ENCODE peak calls at places on chromosomes 5 and 9, in six cellular contexts. Z is cardiac fibroblast; D is fibroblast of villous mesenchyme; H is cortex of kidney; U is activated T-cell treated with anti-CD3 and anti-CD28 coated beads, Interleukin-2, amount 50 U/mL, for 24 hours; S is PC-3. J is an unnamed sample.

GRCh38 chr9:89171231-89171630 is 7.4 kb downstream of the SHC3 start:
- DNase-seq in Z (no peak), D (no peak), H (no peak), U (no peak), S (no peak), J (no peak)

GRCh38 chr5:73198833-73199592 is 26.0 kb downstream of the TMEM174 start:
- DNase-seq in Z (no peak), D (no peak), H (no peak), U (no peak), S (no peak), J (no peak)

GRCh38 chr9:12882430-12882829 is 107.6 kb downstream of the LURAP1L start:
- DNase-seq in Z (peak; percentile 35), D (peak; percentile 71), H (no peak), U (no peak), S (no peak), J (no peak)

GRCh38 chr5:84885479-84886258 is 501.0 kb upstream of the EDIL3 start:
- DNase-seq in Z (peak; percentile 68), D (peak; percentile 3), H (no peak), U (no peak), S (peak; percentile 35), J (no peak)

GRCh38 chr5:124728331-124729307 is 17.8 kb downstream of the ZNF608 start:
- DNase-seq in Z (no peak), D (no peak), H (no peak), U (no peak), S (no peak), J (no peak)

GRCh38 chr9:135907446-135908333 is at the start of gene CAMSAP1:
- DNase-seq in Z (peak; percentile 92), D (peak; percentile 94), H (peak; percentile 57), U (peak; percentile 97), S (peak; percentile 85), J (peak; percentile 92)

GRCh38 chr9:107620801-107621200 is 131.2 kb upstream of the KLF4 start:
- DNase-seq in Z (no peak), D (peak; percentile 38), H (no peak), U (no peak), S (no peak), J (peak; percentile 59)

GRCh38 chr5:95715799-95716461 is 15.2 kb upstream of the RHOBTB3 start:
- DNase-seq in Z (peak; percentile 91), D (peak; percentile 57), H (no peak), U (no peak), S (peak; percentile 81), J (no peak)

GRCh38 chr5:34848230-34848629 is 9.3 kb downstream of the TTC23L start:
- DNase-seq in Z (no peak), D (no peak), H (no peak), U (no peak), S (no peak), J (no peak)

GRCh38 chr9:136572003-136572595 is 26.3 kb upstream of the NOTCH1 start:
- DNase-seq in Z (peak; percentile 78), D (no peak), H (no peak), U (no peak), S (peak; percentile 4), J (no peak)

GRCh38 chr9:129907196-129907595 is 71.9 kb downstream of the USP20 start:
- DNase-seq in Z (no peak), D (no peak), H (no peak), U (no peak), S (no peak), J (no peak)

GRCh38 chr9:34576943-34577634 is 12.4 kb downstream of the CNTFR start:
- DNase-seq in Z (no peak), D (no peak), H (no peak), U (no peak), S (no peak), J (no peak)

GRCh38 chr5:77367733-77368132 is 124.4 kb downstream of the WDR41 start:
- DNase-seq in Z (peak; percentile 55), D (no peak), H (no peak), U (no peak), S (peak; percentile 16), J (no peak)

GRCh38 chr9:21583628-21584027 is 101.5 kb upstream of the IFNE start:
- DNase-seq in Z (no peak), D (no peak), H (no peak), U (no peak), S (no peak), J (no peak)

GRCh38 chr5:375921-376871 is 54.7 kb downstream of the AHRR start:
- DNase-seq in Z (no peak), D (no peak), H (no peak), U (peak; percentile 36), S (no peak), J (peak; percentile 39)

GRCh38 chr9:138075961-138076649 is 198.5 kb downstream of the CACNA1B start:
- DNase-seq in Z (no peak), D (no peak), H (no peak), U (no peak), S (no peak), J (peak; percentile 9)

GRCh38 chr5:69024241-69024651 is 69.6 kb upstream of the SLC30A5 start:
- DNase-seq in Z (peak; percentile 66), D (peak; percentile 59), H (no peak), U (no peak), S (peak; percentile 64), J (no peak)

GRCh38 chr9:27047126-27047525 is 41.7 kb upstream of the LRRC19 start:
- DNase-seq in Z (no peak), D (no peak), H (no peak), U (no peak), S (no peak), J (no peak)

GRCh38 chr9:133112361-133113026 is 8.5 kb downstream of the RALGDS start:
- DNase-seq in Z (no peak), D (no peak), H (no peak), U (no peak), S (no peak), J (peak; percentile 84)

GRCh38 chr9:75941066-75941465 is 50.6 kb downstream of the PCSK5 start:
- DNase-seq in Z (no peak), D (no peak), H (no peak), U (no peak), S (no peak), J (no peak)

GRCh38 chr5:105101597-105101996 is 1539.0 kb upstream of the NUDT12 start:
- DNase-seq in Z (peak; percentile 24), D (peak; percentile 46), H (no peak), U (no peak), S (peak; percentile 14), J (no peak)

GRCh38 chr9:91809581-91810285 is 140.3 kb downstream of the ROR2 start:
- DNase-seq in Z (no peak), D (no peak), H (no peak), U (no peak), S (peak; percentile 4), J (no peak)

GRCh38 chr5:145775411-145775810 is 59.7 kb downstream of the PRELID2 start:
- DNase-seq in Z (peak; percentile 26), D (peak; percentile 22), H (no peak), U (no peak), S (no peak), J (no peak)

GRCh38 chr5:160469156-160470144 is 47.8 kb downstream of the PTTG1 start:
- DNase-seq in Z (peak; percentile 47), D (no peak), H (no peak), U (no peak), S (no peak), J (no peak)

GRCh38 chr5:179141867-179142266 is 81.7 kb downstream of the ZNF354C start:
- DNase-seq in Z (no peak), D (no peak), H (no peak), U (no peak), S (no peak), J (no peak)

GRCh38 chr9:87551692-87552303 is 54.1 kb downstream of the DAPK1 start:
- DNase-seq in Z (no peak), D (no peak), H (no peak), U (no peak), S (no peak), J (no peak)

GRCh38 chr5:110346893-110347358 is 379.5 kb downstream of the TMEM232 start:
- DNase-seq in Z (no peak), D (no peak), H (no peak), U (no peak), S (no peak), J (no peak)

GRCh38 chr5:153267506-153267905 is 223.0 kb upstream of the GRIA1 start:
- DNase-seq in Z (peak; percentile 1), D (peak; percentile 3), H (no peak), U (no peak), S (peak; percentile 10), J (no peak)

GRCh38 chr5:77987331-77987730 is 211.2 kb upstream of the TBCA start:
- DNase-seq in Z (no peak), D (no peak), H (no peak), U (no peak), S (no peak), J (no peak)

J was measured in Peyer's patch.